ENCODE peak calls at places on chromosomes 4 and X, in eight cellular contexts. T is activated CD4-positive, alpha-beta T cell treated with anti-CD3 and anti-CD28 coated beads for 36 hours; U is pancreas; Y is fibroblast of mammary gland; X is activated CD8-positive, alpha-beta memory T cell treated with anti-CD3 and anti-CD28 coated beads, Interleukin-2, amount 50 U/mL, for 4 hours; D is AG08395; A is fibroblast of gingiva; G is effector memory CD4-positive, alpha-beta T cell. O is an unnamed sample.

GRCh38 chr4:48329193-48329592 is 12.1 kb upstream of the SLAIN2 start:
- DNase-seq in U (no peak), D (no peak), G (no peak), A (no peak), X (no peak), T (no peak), Y (no peak), O (no peak)

GRCh38 chr4:117893207-117893606 is 141.1 kb upstream of the NDST3 start:
- DNase-seq in X (no peak), G (no peak), T (no peak), Y (no peak), A (no peak), U (no peak), D (no peak), O (no peak)

GRCh38 chr4:61375316-61375715 is 175.2 kb downstream of the ADGRL3 start:
- DNase-seq in Y (peak), T (no peak), D (peak), X (no peak), U (no peak), G (no peak), A (no peak), O (no peak)

GRCh38 chr4:185149392-185149791 is 6.3 kb downstream of the SLC25A4 start:
- DNase-seq in G (no peak), D (no peak), Y (no peak), U (no peak), T (no peak), A (no peak), X (no peak), O (no peak)

GRCh38 chrX:3638280-3638873 is 75.1 kb downstream of the PRKX start:
- DNase-seq in U (peak), Y (peak), X (peak), A (peak), T (peak), G (no peak), D (peak), O (peak)

GRCh38 chr4:12852338-12853307 is 631.5 kb downstream of the RAB28 start:
- DNase-seq in X (no peak), A (peak), T (no peak), Y (peak), D (peak), G (no peak), U (no peak), O (peak)

GRCh38 chrX:153779891-153780677 is 757 bp upstream of the SRPK3 start:
- DNase-seq in T (no peak), Y (no peak), U (no peak), D (no peak), G (no peak), X (no peak), A (no peak), O (no peak)

GRCh38 chrX:119004920-119005524 is 30.6 kb downstream of the LONRF3 start:
- DNase-seq in T (peak), A (peak), G (no peak), Y (peak), X (peak), U (peak), D (peak), O (peak)

GRCh38 chrX:108464604-108465003 is 25.0 kb downstream of the COL4A5 start:
- DNase-seq in X (no peak), D (no peak), A (peak), G (no peak), T (no peak), Y (no peak), U (no peak), O (no peak)

GRCh38 chr4:10200869-10201268 is 84.3 kb upstream of the WDR1 start:
- DNase-seq in T (no peak), G (no peak), A (no peak), X (no peak), Y (no peak), U (no peak), D (no peak), O (no peak)

GRCh38 chr4:122099896-122100295 is 52.2 kb upstream of the BLTP1 start:
- DNase-seq in T (no peak), Y (peak), G (no peak), X (no peak), U (no peak), D (peak), A (peak), O (no peak)

GRCh38 chrX:65745427-65745826 is 78.0 kb downstream of the MSN start:
- DNase-seq in A (no peak), Y (no peak), T (peak), X (no peak), G (no peak), D (no peak), U (no peak), O (no peak)

GRCh38 chr4:79212311-79212710 is 113.5 kb downstream of the NAA11 start:
- DNase-seq in T (no peak), X (no peak), Y (no peak), D (no peak), U (no peak), G (no peak), A (no peak), O (no peak)

GRCh38 chr4:24067781-24068193 is 177.9 kb upstream of the PPARGC1A start:
- DNase-seq in X (no peak), G (no peak), D (peak), A (peak), U (no peak), T (no peak), Y (peak), O (peak)

GRCh38 chr4:3176625-3177229 is 72.2 kb upstream of the MSANTD1 start:
- DNase-seq in A (no peak), G (no peak), U (peak), D (no peak), Y (no peak), X (no peak), T (no peak), O (no peak)

GRCh38 chrX:150926791-150927190 is 28.3 kb upstream of the CD99L2 start:
- DNase-seq in Y (no peak), A (no peak), U (no peak), X (no peak), T (no peak), D (no peak), G (no peak), O (no peak)

GRCh38 chrX:153771686-153772607 is 7.9 kb downstream of the PLXNB3 start:
- DNase-seq in D (no peak), U (no peak), X (peak), T (no peak), A (no peak), G (no peak), Y (no peak), O (no peak)

GRCh38 chrX:84441143-84441542 is 61.1 kb downstream of the HDX start:
- DNase-seq in T (no peak), X (no peak), A (no peak), D (no peak), U (no peak), G (no peak), Y (peak), O (no peak)

GRCh38 chr4:77852892-77853495 is 9.6 kb upstream of the MRPL1 start:
- DNase-seq in U (no peak), A (no peak), D (no peak), G (peak), T (peak), Y (no peak), X (peak), O (no peak)

GRCh38 chr4:7296661-7297335 is 104.5 kb downstream of the SORCS2 start:
- DNase-seq in X (no peak), A (no peak), Y (no peak), D (no peak), U (no peak), T (no peak), G (no peak), O (no peak)

GRCh38 chrX:22135994-22136684 is 104.0 kb downstream of the PHEX start:
- DNase-seq in Y (peak), X (no peak), U (no peak), G (no peak), T (peak), D (peak), A (peak), O (no peak)

GRCh38 chrX:10679387-10679786 is 59.0 kb upstream of the MID1 start:
- DNase-seq in G (no peak), X (no peak), U (no peak), D (no peak), Y (no peak), A (no peak), T (no peak), O (no peak)

GRCh38 chr4:1285790-1286553 is 3.7 kb upstream of the MAEA start:
- DNase-seq in A (no peak), D (peak), U (no peak), T (peak), X (no peak), Y (peak), G (no peak), O (no peak)

GRCh38 chr4:102789317-102789717 is 28.5 kb upstream of the MANBA start:
- DNase-seq in X (no peak), A (peak), D (no peak), T (no peak), G (no peak), U (no peak), Y (peak), O (no peak)

GRCh38 chr4:71110499-71110898 is 117.0 kb downstream of the DCK start:
- DNase-seq in Y (no peak), A (no peak), T (no peak), U (no peak), X (no peak), D (no peak), G (no peak), O (no peak)

GRCh38 chr4:146237092-146237491 is 22.8 kb downstream of the REELD1 start:
- DNase-seq in Y (no peak), G (no peak), U (no peak), X (no peak), D (no peak), A (no peak), T (no peak), O (no peak)

GRCh38 chr4:76539979-76540378 is 105.0 kb downstream of the SHROOM3 start:
- DNase-seq in A (no peak), X (no peak), U (no peak), D (peak), G (no peak), T (no peak), Y (no peak), O (no peak)

GRCh38 chr4:38618510-38618909 is 45.5 kb upstream of the KLF3 start:
- DNase-seq in T (no peak), X (no peak), Y (no peak), A (no peak), U (no peak), D (no peak), G (no peak), O (no peak)

GRCh38 chr4:137755033-137755471 is 222.8 kb upstream of the PCDH18 start:
- DNase-seq in G (no peak), D (peak), Y (peak), A (no peak), T (no peak), U (no peak), X (no peak), O (no peak)

GRCh38 chr4:3254302-3255131 is 5.6 kb downstream of the MSANTD1 start:
- DNase-seq in T (peak), A (no peak), X (peak), U (peak), D (no peak), G (no peak), Y (no peak), O (no peak)

GRCh38 chrX:74349387-74349786 is 45.4 kb downstream of the ZCCHC13 start:
- DNase-seq in U (no peak), T (no peak), G (no peak), A (peak), X (no peak), Y (peak), D (peak), O (no peak)

GRCh38 chrX:133185119-133185518 is 33.0 kb downstream of the TFDP3 start:
- DNase-seq in U (no peak), X (no peak), G (no peak), A (no peak), T (no peak), Y (no peak), D (no peak), O (no peak)

GRCh38 chr4:108814327-108814726 is 51.5 kb upstream of the ETNPPL start:
- DNase-seq in A (no peak), G (no peak), D (no peak), T (peak), U (no peak), X (no peak), Y (no peak), O (no peak)

GRCh38 chr4:141465151-141465550 is 171.2 kb upstream of the IL15 start:
- DNase-seq in U (no peak), T (no peak), X (no peak), G (no peak), D (no peak), Y (no peak), A (no peak), O (no peak)

GRCh38 chr4:183438458-183439113 is 5.8 kb upstream of the CDKN2AIP start:
- DNase-seq in T (no peak), Y (peak), A (no peak), X (no peak), D (no peak), U (no peak), G (no peak), O (no peak)

GRCh38 chr4:133921280-133922195 is 280.1 kb downstream of the PABPC4L start:
- DNase-seq in T (no peak), A (peak), D (no peak), X (no peak), Y (peak), G (no peak), U (no peak), O (no peak)

GRCh38 chrX:143378851-143379250 is 138.4 kb downstream of the SPANXN3 start:
- DNase-seq in X (no peak), A (no peak), D (no peak), Y (no peak), G (no peak), T (no peak), U (no peak), O (no peak)

GRCh38 chrX:72107320-72107719 is 24.4 kb downstream of the RTL5 start:
- DNase-seq in Y (peak), D (peak), U (peak), G (peak), A (peak), T (no peak), X (no peak), O (no peak)

GRCh38 chr4:1726146-1726934 is 5.0 kb downstream of the TACC3 start:
- DNase-seq in T (peak), X (peak), A (peak), D (peak), U (peak), Y (peak), G (peak), O (peak)